ENCODE peak calls at places on chromosome 16, in four cellular contexts. D is H1, L is K562, F is GM12878. T is an unnamed sample.

GRCh38 chr16:87955302-87956168 is 4.3 kb downstream of the BANP start:
- DNase-seq in F (no peak), L (no peak), D (no peak), T (no peak)

GRCh38 chr16:14334366-14335105 is 263.4 kb downstream of the MRTFB start:
- DNase-seq in F (no peak), D (no peak), L (no peak), T (no peak)

GRCh38 chr16:2799852-2800226 is 1.6 kb downstream of the PRSS41 start:
- DNase-seq in D (no peak), L (no peak), F (no peak), T (no peak)

GRCh38 chr16:14489460-14489859 is 140.6 kb downstream of the PARN start:
- DNase-seq in L (peak), F (no peak), D (no peak), T (peak)

GRCh38 chr16:73058616-73059409 is 10.9 kb upstream of the ZFHX3 start:
- DNase-seq in F (no peak), L (peak), D (peak), T (peak)

GRCh38 chr16:68470461-68471150 is 22.3 kb upstream of the SMPD3 start:
- DNase-seq in D (no peak), L (no peak), F (peak), T (no peak)

GRCh38 chr16:19573997-19574396 is 18.5 kb downstream of the VPS35L start:
- DNase-seq in F (no peak), L (no peak), D (no peak), T (no peak)

GRCh38 chr16:77636615-77637014 is 85.7 kb upstream of the NUDT7 start:
- DNase-seq in D (no peak), L (no peak), F (no peak), T (no peak)

GRCh38 chr16:77674888-77675287 is 47.4 kb upstream of the NUDT7 start:
- DNase-seq in D (no peak), F (no peak), L (no peak), T (no peak)

GRCh38 chr16:11078812-11079459 is 134.6 kb downstream of the CLEC16A start:
- DNase-seq in L (no peak), D (no peak), F (no peak), T (peak)

GRCh38 chr16:89951509-89951908 is 3.0 kb downstream of the DEF8 start:
- DNase-seq in D (no peak), F (no peak), L (no peak), T (no peak)

GRCh38 chr16:30946671-30947532 is 2.0 kb upstream of the ORAI3 start:
- DNase-seq in D (peak), F (no peak), L (no peak), T (no peak)

GRCh38 chr16:78045865-78046581 is 23.7 kb downstream of the CLEC3A start:
- DNase-seq in D (peak), F (no peak), L (peak), T (peak)

GRCh38 chr16:10728035-10728462 is 15.6 kb upstream of the NUBP1 start:
- DNase-seq in F (no peak), D (no peak), L (no peak), T (no peak)

GRCh38 chr16:58127033-58127556 is 2.1 kb downstream of the CFAP20 start:
- DNase-seq in L (no peak), D (no peak), F (no peak), T (no peak)

GRCh38 chr16:56424404-56424765 is 960 bp downstream of the AMFR start:
- DNase-seq in L (no peak), D (no peak), F (no peak), T (no peak)

GRCh38 chr16:12567602-12568001 is 236.1 kb downstream of the CPPED1 start:
- DNase-seq in L (no peak), D (no peak), F (no peak), T (no peak)

GRCh38 chr16:11675561-11676511 is 7.6 kb downstream of the SNN start:
- DNase-seq in F (no peak), D (no peak), L (no peak), T (no peak)

GRCh38 chr16:14586637-14587036 is 43.4 kb downstream of the PARN start:
- DNase-seq in D (no peak), F (no peak), L (no peak), T (no peak)

GRCh38 chr16:80369559-80369958 is 171.2 kb upstream of the DYNLRB2 start:
- DNase-seq in L (no peak), D (peak), F (no peak), T (peak)

GRCh38 chr16:58442547-58442946 is 50.3 kb downstream of the GINS3 start:
- DNase-seq in F (no peak), L (no peak), D (no peak), T (no peak)

GRCh38 chr16:77789085-77789611 is 784 bp downstream of the VAT1L start:
- DNase-seq in L (no peak), F (no peak), D (peak), T (peak)

GRCh38 chr16:87407511-87408112 is 15.5 kb downstream of the MAP1LC3B start:
- DNase-seq in F (peak), D (no peak), L (no peak), T (no peak)

GRCh38 chr16:66927012-66927436 is 1.7 kb upstream of the RRAD start:
- DNase-seq in F (no peak), L (no peak), D (no peak), T (no peak)

GRCh38 chr16:87387942-87388817 is 4.0 kb upstream of the MAP1LC3B start:
- DNase-seq in F (peak), D (peak), L (peak), T (peak)

GRCh38 chr16:75323198-75323597 is 71.8 kb upstream of the BCAR1 start:
- DNase-seq in L (no peak), D (no peak), F (no peak), T (no peak)

GRCh38 chr16:73506568-73507056 is 458.7 kb upstream of the ZFHX3 start:
- DNase-seq in D (no peak), L (no peak), F (no peak), T (no peak)

GRCh38 chr16:67430504-67431076 is 331 bp upstream of the HSD11B2 start:
- DNase-seq in F (no peak), L (peak), D (peak), T (peak)

GRCh38 chr16:88810868-88811599 is 694 bp downstream of the APRT start:
- DNase-seq in L (no peak), D (no peak), F (no peak), T (peak)

GRCh38 chr16:29148867-29149272 is 164.0 kb downstream of the LAT start:
- DNase-seq in D (no peak), F (no peak), L (no peak), T (no peak)

GRCh38 chr16:10749680-10750035 is 6.0 kb downstream of the NUBP1 start:
- DNase-seq in D (no peak), L (no peak), F (no peak), T (no peak)

GRCh38 chr16:89720520-89720858 is 209 bp downstream of the VPS9D1 start:
- DNase-seq in D (peak), L (peak), F (no peak), T (peak)

DNA sequence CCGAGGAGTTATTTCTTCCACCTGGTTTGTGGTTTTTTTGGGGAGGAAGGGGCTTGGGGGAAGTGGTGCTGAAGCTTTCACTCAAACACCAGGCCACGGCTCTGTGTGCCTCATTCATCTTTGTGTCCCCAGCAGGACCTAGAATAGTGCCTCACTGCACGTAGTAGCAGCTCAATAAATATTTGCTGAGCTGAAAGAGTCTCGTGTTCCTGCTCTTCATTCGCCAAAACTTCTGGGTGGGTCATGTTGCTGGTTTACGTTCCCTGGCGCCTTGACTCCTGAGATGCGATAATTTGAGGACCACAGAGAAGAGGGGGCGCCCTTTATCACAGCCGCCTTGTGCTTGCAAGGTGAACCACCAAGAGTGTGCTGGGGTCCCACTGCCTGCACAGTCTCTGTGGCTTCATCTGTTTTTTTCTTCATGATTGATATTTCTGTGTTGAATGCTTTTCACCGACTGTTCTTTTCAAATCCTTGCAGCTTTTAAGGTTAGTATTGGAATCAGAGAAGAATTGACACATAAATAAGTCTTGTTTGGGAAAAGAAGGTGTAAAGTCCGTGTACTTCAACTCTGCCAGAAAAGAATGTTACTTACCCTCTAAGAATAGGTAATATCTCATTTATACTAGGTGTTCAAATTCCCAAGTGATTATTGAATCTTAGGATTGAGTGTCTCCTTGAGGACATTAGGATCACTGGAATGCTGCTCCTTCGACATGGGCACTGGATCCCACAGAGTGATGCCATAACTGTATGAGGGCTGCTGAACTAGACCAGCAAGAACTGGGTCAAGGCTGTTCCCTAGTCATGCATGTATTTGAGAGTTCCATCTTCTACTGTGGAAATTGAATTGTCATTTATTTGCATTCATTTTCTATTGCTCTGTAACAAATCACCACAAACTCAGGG is 92.7 kb upstream of the CLEC18A start:
- DNase-seq in D (no peak), F (no peak), L (no peak), T (no peak)
- TF ChIP-seq NRF1 in D (no peak), F (no peak), L (no peak), T (no peak)

GRCh38 chr16:22235839-22236745 is 30.0 kb downstream of the EEF2K start:
- DNase-seq in F (no peak), D (no peak), L (no peak), T (no peak)
- TF ChIP-seq GABPA in F (no peak), D (no peak), L (no peak), T (no peak)

DNA sequence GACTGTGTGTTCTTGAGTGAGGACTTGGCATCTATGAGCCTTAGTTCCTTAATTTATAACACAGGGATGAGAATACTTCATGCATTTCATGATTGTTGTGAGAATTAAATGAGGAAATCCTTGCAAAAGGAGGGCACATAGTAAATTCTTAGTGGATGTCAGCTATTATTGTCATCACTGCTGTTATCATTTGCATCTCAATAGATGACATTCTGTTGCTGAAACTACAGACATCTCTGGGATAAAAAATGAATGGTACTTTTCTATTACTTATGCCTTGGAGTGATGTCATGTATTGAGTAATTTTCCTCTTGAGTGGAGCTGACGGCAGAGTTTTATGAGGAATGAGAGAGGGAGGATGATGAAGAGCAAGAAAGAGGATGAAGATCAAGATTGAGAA is 184.4 kb upstream of the CDH11 start:
- DNase-seq in D (no peak), F (no peak), L (no peak), T (no peak)
- TF ChIP-seq YY1 in D (no peak), F (no peak), L (no peak), T (no peak)

GRCh38 chr16:1613728-1614225 is 1.6 kb downstream of the CRAMP1 start:
- DNase-seq in L (no peak), D (no peak), F (no peak), T (no peak)

GRCh38 chr16:1610071-1610840 is 1.6 kb downstream of the IFT140 start:
- DNase-seq in D (peak), L (peak), F (peak), T (peak)

GRCh38 chr16:1613240-1613639 is 1.1 kb downstream of the CRAMP1 start:
- DNase-seq in D (no peak), F (no peak), L (no peak), T (no peak)

GRCh38 chr16:1612320-1613111 is at the start of gene CRAMP1:
- DNase-seq in F (no peak), L (no peak), D (no peak), T (peak)

DNA sequence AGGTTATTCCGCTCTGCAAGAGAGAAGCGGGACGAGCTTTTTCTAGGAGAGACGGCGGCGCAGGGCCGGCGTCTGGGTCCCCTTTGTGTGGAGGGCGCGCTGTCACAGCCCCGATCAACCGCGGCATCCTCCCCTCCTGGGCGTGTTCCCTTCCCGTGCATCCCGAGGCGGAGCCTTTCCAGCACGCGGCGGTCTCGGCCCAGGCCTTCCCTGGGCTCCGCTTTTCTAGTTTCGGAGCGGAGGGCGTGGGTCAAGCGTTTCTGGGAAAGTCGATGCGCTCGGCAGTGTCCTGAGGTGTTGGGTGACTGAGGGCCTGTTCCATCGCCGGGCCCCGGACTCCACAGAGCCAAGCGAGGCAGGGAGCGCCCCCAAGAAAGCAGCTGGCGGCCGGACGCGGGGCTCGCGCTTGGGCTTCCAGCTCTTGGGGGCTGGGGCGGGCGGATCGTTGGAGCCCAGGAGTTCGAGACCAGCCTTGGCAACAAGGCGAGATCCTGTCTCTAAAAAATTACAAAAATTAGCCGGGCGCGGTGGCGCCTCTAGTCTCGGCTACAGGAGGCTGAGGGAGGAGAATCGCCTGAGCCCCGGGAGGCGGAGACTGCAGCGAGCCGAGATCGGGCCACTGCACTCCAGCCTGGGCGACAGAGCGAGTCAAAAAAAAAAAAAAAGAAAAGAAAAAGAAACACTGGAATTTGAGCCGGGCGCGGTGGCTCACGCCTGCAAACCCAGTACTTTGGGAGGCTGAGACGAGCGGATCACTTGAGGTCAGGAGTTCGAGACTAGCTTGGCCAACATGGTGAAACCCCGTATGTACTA is 825 bp downstream of the IFT140 start:
- DNase-seq in F (no peak), L (no peak), D (no peak), T (no peak)
- TF ChIP-seq NRF1 in F (no peak), L (no peak), D (no peak), T (no peak)

DNA sequence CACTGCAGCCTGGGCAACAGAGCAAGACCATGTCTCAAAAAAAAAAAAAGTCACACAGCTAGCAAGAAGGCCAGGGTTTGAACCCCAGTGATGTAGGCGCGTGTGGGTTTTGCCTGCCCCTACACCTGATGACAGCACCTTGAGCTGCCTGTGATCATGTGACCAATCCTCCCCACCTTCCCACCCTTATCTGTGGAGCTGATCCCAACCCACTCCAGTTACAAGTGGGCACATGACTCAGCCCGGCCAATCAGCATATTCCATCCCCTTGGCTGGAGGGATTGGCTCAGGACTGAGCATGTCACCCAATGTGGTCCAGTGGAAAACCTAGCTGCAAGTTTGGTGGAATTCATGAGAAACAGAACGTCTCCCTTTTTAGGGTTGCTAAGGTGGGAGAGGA is 6.6 kb downstream of the TMEM114 start:
- DNase-seq in L (peak), D (no peak), F (no peak), T (no peak)
- TF ChIP-seq GABPA in L (no peak), D (no peak), F (no peak), T (no peak)

DNA sequence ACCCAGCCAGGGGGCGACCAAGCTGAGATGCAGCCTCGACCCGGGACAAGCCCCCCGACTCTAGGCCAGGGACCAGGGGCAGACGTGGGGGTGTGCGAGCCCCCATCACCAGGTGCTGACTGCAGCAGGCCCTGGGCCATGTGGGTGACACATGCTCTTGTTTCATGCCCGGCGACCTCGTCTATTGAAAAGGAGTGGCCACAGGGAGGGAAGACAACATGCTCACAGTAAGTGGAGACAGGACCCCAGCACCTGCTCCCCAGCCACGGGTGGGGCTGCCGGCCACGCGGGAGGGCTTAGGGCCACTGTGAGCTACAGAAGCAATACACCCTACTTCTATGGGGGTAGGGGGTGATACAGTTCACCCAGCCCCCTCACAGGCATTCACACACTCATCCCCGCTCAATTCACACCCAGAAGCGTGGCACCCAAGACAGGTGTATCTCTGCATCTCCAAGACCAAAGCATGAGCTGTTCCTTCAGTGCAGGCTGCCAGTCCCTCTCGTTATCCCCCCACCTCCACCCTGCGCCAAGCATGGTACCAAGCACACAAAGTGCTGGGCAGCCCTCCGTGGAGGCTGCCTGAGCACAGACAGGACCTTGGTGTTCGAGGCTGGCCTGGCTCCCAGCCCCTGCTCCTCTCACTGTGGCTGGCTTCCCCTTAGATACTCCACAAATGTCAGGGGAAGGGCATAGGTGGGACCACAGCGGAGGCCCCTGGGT is 13.6 kb downstream of the VASN start:
- DNase-seq in L (peak), F (no peak), D (no peak), T (peak)
- TF ChIP-seq YY1 in L (no peak), F (no peak), D (no peak), T (no peak)

GRCh38 chr16:15607700-15608396 is 35.1 kb downstream of the MARF1 start:
- DNase-seq in D (no peak), L (no peak), F (no peak), T (no peak)
- TF ChIP-seq NRF1 in D (no peak), L (no peak), F (no peak), T (no peak)

GRCh38 chr16:24499193-24499814 is 40.1 kb upstream of the RBBP6 start:
- DNase-seq in F (no peak), L (peak), D (peak), T (peak)
- TF ChIP-seq GABPA in F (no peak), L (no peak), D (no peak), T (no peak)

DNA sequence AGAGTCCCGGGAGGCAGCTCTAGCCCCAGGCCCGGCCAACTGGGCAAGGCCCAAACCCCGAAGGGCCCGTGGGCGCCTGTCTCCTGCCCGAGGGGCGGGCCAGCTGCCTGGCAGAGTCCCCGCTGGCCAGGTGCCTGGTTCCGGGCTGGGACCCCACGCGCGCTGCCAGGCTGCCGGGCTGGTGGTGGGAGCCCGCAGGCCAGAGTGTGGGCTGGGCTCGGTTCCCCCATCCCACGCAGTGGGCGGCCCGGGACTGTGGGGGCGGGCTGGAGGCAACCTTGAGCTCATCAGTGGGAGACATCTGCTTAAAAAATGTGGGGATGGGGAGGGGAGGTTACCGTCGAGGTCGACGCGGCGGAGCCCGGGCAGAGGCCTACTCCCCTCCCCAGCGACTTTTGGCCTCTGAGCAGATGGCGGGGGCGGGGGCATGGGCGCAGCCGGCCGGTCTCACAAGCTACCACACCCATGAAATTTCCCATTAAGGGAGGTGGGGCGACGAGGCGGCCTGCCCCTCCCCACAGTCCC is 176.4 kb upstream of the GSE1 start:
- DNase-seq in D (peak), L (peak), F (no peak), T (no peak)
- TF ChIP-seq YY1 in D (no peak), L (no peak), F (no peak), T (no peak)